ENCODE peak calls at places on chromosomes 4 and X, in five cellular contexts. A is IMR-90, F is heart left ventricle, P is OCI-LY7, O is body of pancreas. S is an unnamed sample.

GRCh38 chr4:37607018-37607417 is 79.2 kb downstream of the RELL1 start:
- DNase-seq in A (no peak), F (no peak), P (no peak), O (no peak), S (no peak)

GRCh38 chr4:74670583-74670982 is 123.7 kb downstream of the BTC start:
- DNase-seq in A (no peak), F (no peak), P (no peak), O (no peak), S (no peak)

GRCh38 chr4:177356921-177357320 is 47.2 kb downstream of the NEIL3 start:
- DNase-seq in A (peak), F (no peak), P (no peak), O (no peak), S (no peak)

GRCh38 chr4:98653006-98653405 is 5.4 kb downstream of the TSPAN5 start:
- DNase-seq in A (peak), F (no peak), P (no peak), O (no peak), S (no peak)

GRCh38 chr4:37388672-37389368 is 144.3 kb downstream of the NWD2 start:
- DNase-seq in A (no peak), F (no peak), P (no peak), O (no peak), S (no peak)

GRCh38 chr4:20359692-20360091 is 108.0 kb downstream of the SLIT2 start:
- DNase-seq in A (no peak), F (no peak), P (peak), O (no peak), S (no peak)

GRCh38 chrX:70174754-70175153 is 2.5 kb upstream of the DGAT2L6 start:
- DNase-seq in A (peak), F (no peak), P (no peak), O (no peak), S (peak)

GRCh38 chr4:183610033-183610432 is 49.0 kb downstream of the RWDD4 start:
- DNase-seq in A (peak), F (no peak), P (no peak), O (no peak), S (no peak)

GRCh38 chrX:115173181-115173580 is 16.0 kb upstream of the RBMXL3 start:
- DNase-seq in A (no peak), F (no peak), P (no peak), O (no peak), S (no peak)

GRCh38 chr4:8198206-8198905 is 734 bp upstream of the SH3TC1 start:
- DNase-seq in A (no peak), F (no peak), P (no peak), O (peak), S (no peak)

GRCh38 chr4:96729641-96730040 is 889.7 kb downstream of the PDHA2 start:
- DNase-seq in A (no peak), F (no peak), P (no peak), O (no peak), S (no peak)

GRCh38 chr4:150308824-150309472 is 230.7 kb downstream of the DCLK2 start:
- DNase-seq in A (peak), F (no peak), P (no peak), O (no peak), S (no peak)

GRCh38 chr4:154120690-154121089 is 331.8 kb upstream of the SFRP2 start:
- DNase-seq in A (no peak), F (no peak), P (no peak), O (no peak), S (no peak)

GRCh38 chr4:52126946-52127345 is 75.8 kb downstream of the SPATA18 start:
- DNase-seq in A (peak), F (no peak), P (no peak), O (no peak), S (no peak)

GRCh38 chrX:48487362-48487785 is 11.4 kb downstream of the FTSJ1 start:
- DNase-seq in A (peak), F (no peak), P (no peak), O (no peak), S (no peak)

GRCh38 chr4:41655177-41655576 is 93.3 kb downstream of the PHOX2B start:
- DNase-seq in A (peak), F (no peak), P (no peak), O (no peak), S (no peak)

GRCh38 chr4:3708103-3708510 is 58.1 kb upstream of the ADRA2C start:
- DNase-seq in A (no peak), F (peak), P (no peak), O (peak), S (no peak)

GRCh38 chrX:109347618-109348017 is 134.3 kb downstream of the GUCY2F start:
- DNase-seq in A (peak), F (no peak), P (no peak), O (no peak), S (no peak)

GRCh38 chr4:9989918-9990635 is 31.2 kb downstream of the SLC2A9 start:
- DNase-seq in A (no peak), F (no peak), P (no peak), O (no peak), S (peak)

GRCh38 chrX:58025979-58026378 is 115.7 kb upstream of the ZXDA start:
- DNase-seq in A (peak), F (no peak), P (peak), O (peak), S (no peak)

GRCh38 chr4:20788266-20788665 is 88.0 kb downstream of the PACRGL start:
- DNase-seq in A (no peak), F (no peak), P (no peak), O (no peak), S (peak)

GRCh38 chr4:3767569-3768288 is 1.5 kb downstream of the ADRA2C start:
- DNase-seq in A (no peak), F (no peak), P (no peak), O (peak), S (peak)

GRCh38 chr4:94508841-94509240 is 57.1 kb downstream of the PDLIM5 start:
- DNase-seq in A (no peak), F (no peak), P (no peak), O (no peak), S (no peak)

GRCh38 chr4:159235779-159236368 is 133.0 kb downstream of the RAPGEF2 start:
- DNase-seq in A (peak), F (no peak), P (no peak), O (no peak), S (no peak)

GRCh38 chrX:44580466-44580865 is 37.8 kb upstream of the FUNDC1 start:
- DNase-seq in A (peak), F (no peak), P (no peak), O (no peak), S (no peak)

GRCh38 chr4:173257732-173258717 is 76.1 kb downstream of the HMGB2 start:
- DNase-seq in A (peak), F (peak), P (peak), O (peak), S (no peak)

GRCh38 chr4:108168672-108169562 is at the start of gene LEF1:
- DNase-seq in A (peak), F (no peak), P (peak), O (no peak), S (no peak)

GRCh38 chr4:68927165-68927564 is 24.4 kb downstream of the UGT2A3 start:
- DNase-seq in A (no peak), F (no peak), P (no peak), O (no peak), S (no peak)

GRCh38 chr4:181564616-181565015 is 678.6 kb upstream of the TENM3 start:
- DNase-seq in A (peak), F (no peak), P (no peak), O (no peak), S (no peak)

GRCh38 chr4:181566490-181566889 is 676.7 kb upstream of the TENM3 start:
- DNase-seq in A (peak), F (no peak), P (no peak), O (no peak), S (no peak)

GRCh38 chr4:181569553-181569952 is 673.6 kb upstream of the TENM3 start:
- DNase-seq in A (peak), F (no peak), P (peak), O (no peak), S (no peak)
- TF ChIP-seq CTCF in A (peak), F (peak), P (peak), O (peak), S (peak)

GRCh38 chr4:113641025-113641431 is 120.5 kb downstream of the CAMK2D start:
- DNase-seq in A (no peak), F (no peak), P (peak), O (no peak), S (no peak)
- H3K4me3 ChIP-seq in A (no peak), F (no peak), P (peak), O (no peak), S (no peak)

DNA sequence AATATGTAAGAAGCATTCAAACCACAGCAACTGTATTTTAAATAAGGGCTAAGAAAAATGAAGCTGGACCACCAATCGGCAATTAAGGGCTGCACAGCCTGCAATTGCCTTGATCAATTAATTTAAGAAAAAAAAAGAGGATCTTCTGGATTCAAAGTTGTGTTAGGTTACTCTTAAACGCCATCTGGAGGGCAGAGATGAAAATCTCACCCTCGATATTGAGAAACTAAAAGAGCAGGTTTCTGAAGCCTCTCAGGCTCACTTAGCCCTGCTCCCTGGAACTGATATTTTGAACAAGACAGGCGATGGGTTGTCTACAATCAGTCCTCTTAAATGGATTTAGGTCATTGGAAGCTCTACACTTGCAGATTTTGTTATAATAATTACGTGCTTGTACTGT is 579.4 kb downstream of the GRXCR1 start:
- DNase-seq in A (no peak), F (no peak), P (no peak), O (no peak), S (no peak)
- TF ChIP-seq CTCF in A (peak), F (no peak), P (peak), O (no peak), S (no peak)

GRCh38 chr4:129578336-129578735 is 482.4 kb downstream of the C4orf33 start:
- DNase-seq in A (no peak), F (no peak), P (no peak), O (no peak), S (no peak)

GRCh38 chr4:129581305-129581704 is 485.4 kb downstream of the C4orf33 start:
- DNase-seq in A (no peak), F (no peak), P (no peak), O (no peak), S (no peak)

GRCh38 chr4:129583868-129584267 is 487.9 kb downstream of the C4orf33 start:
- DNase-seq in A (no peak), F (no peak), P (no peak), O (no peak), S (no peak)
- H3K4me3 ChIP-seq in A (no peak), F (no peak), P (no peak), O (no peak), S (no peak)

GRCh38 chrX:18676050-18676449 is 4.1 kb upstream of the RS1 start:
- DNase-seq in A (no peak), F (no peak), P (no peak), O (no peak), S (no peak)

GRCh38 chrX:18677140-18677834 is 5.4 kb upstream of the RS1 start:
- DNase-seq in A (no peak), F (no peak), P (no peak), O (no peak), S (no peak)

GRCh38 chrX:18683027-18683426 is 11.1 kb upstream of the RS1 start:
- DNase-seq in A (no peak), F (no peak), P (no peak), O (no peak), S (no peak)

GRCh38 chrX:18676470-18676869 is 4.6 kb upstream of the RS1 start:
- DNase-seq in A (peak), F (no peak), P (no peak), O (no peak), S (no peak)

DNA sequence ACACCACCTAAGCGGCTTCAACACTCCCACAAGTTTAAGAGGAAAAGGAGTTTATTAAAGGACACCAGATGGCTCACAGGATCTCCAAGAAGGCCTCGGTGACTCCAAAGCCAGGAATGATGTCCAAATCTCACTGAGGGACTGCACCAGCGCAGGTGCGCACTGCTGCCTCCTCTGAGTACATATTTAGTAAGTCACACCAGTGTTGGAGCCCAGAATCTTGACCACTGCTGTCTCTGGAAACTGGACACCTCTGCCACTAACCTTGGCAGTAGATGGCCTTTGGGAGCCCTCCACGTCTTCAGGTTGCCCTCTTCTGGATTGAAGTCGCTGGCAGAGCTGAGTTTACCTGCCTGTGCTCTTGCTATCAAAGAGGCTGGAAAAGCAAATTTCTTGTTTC is 10.1 kb upstream of the RS1 start:
- DNase-seq in A (no peak), F (no peak), P (no peak), O (no peak), S (no peak)
- TF ChIP-seq CTCF in A (no peak), F (no peak), P (no peak), O (no peak), S (no peak)